ENCODE peak calls at places on chromosome 14, in nine cellular contexts. One of them, this sample, is unnamed.

GRCh38 chr14:101731187-101732080 is 30.1 kb upstream of the PPP2R5C start:
- DNase-seq in CD8-positive, alpha-beta T cell: peak; percentile 69
- DNase-seq in psoas muscle: no peak
- DNase-seq in IMR-90: peak; percentile 41
- DNase-seq in A549: peak; percentile 73
- DNase-seq in OCI-LY7: peak; percentile 46
- DNase-seq in left ventricle myocardium inferior: no peak
- DNase-seq in suprapubic skin: peak; percentile 86
- DNase-seq in adrenal gland: peak; percentile 63
- DNase-seq in this sample: peak; percentile 98

GRCh38 chr14:73255693-73256225 is 18.5 kb downstream of the PAPLN start:
- DNase-seq in CD8-positive, alpha-beta T cell: no peak
- DNase-seq in psoas muscle: peak; percentile 30
- DNase-seq in IMR-90: no peak
- DNase-seq in A549: no peak
- DNase-seq in OCI-LY7: no peak
- DNase-seq in left ventricle myocardium inferior: no peak
- DNase-seq in suprapubic skin: peak; percentile 53
- DNase-seq in adrenal gland: no peak
- DNase-seq in this sample: no peak

GRCh38 chr14:62661818-62662217 is 383.4 kb downstream of the KCNH5 start:
- DNase-seq in CD8-positive, alpha-beta T cell: no peak
- DNase-seq in psoas muscle: no peak
- DNase-seq in IMR-90: peak; percentile 22
- DNase-seq in A549: no peak
- DNase-seq in OCI-LY7: no peak
- DNase-seq in left ventricle myocardium inferior: no peak
- DNase-seq in suprapubic skin: no peak
- DNase-seq in adrenal gland: no peak
- DNase-seq in this sample: peak; percentile 16

GRCh38 chr14:37598085-37598972 is 2.9 kb downstream of the TTC6 start:
- DNase-seq in CD8-positive, alpha-beta T cell: no peak
- DNase-seq in psoas muscle: no peak
- DNase-seq in IMR-90: no peak
- DNase-seq in A549: no peak
- DNase-seq in OCI-LY7: no peak
- DNase-seq in left ventricle myocardium inferior: no peak
- DNase-seq in suprapubic skin: peak; percentile 60
- DNase-seq in adrenal gland: no peak
- DNase-seq in this sample: peak; percentile 75

GRCh38 chr14:81452766-81453165 is 52.6 kb upstream of the STON2 start:
- DNase-seq in CD8-positive, alpha-beta T cell: no peak
- DNase-seq in psoas muscle: no peak
- DNase-seq in IMR-90: no peak
- DNase-seq in A549: no peak
- DNase-seq in OCI-LY7: no peak
- DNase-seq in left ventricle myocardium inferior: no peak
- DNase-seq in suprapubic skin: no peak
- DNase-seq in adrenal gland: no peak
- DNase-seq in this sample: no peak

GRCh38 chr14:99127651-99128167 is 144.3 kb downstream of the BCL11B start:
- DNase-seq in CD8-positive, alpha-beta T cell: no peak
- DNase-seq in psoas muscle: no peak
- DNase-seq in IMR-90: no peak
- DNase-seq in A549: no peak
- DNase-seq in OCI-LY7: no peak
- DNase-seq in left ventricle myocardium inferior: no peak
- DNase-seq in suprapubic skin: no peak
- DNase-seq in adrenal gland: no peak
- DNase-seq in this sample: peak; percentile 11

GRCh38 chr14:32469388-32470160 is 140.5 kb downstream of the AKAP6 start:
- DNase-seq in CD8-positive, alpha-beta T cell: no peak
- DNase-seq in psoas muscle: no peak
- DNase-seq in IMR-90: peak; percentile 76
- DNase-seq in A549: peak; percentile 15
- DNase-seq in OCI-LY7: peak; percentile 31
- DNase-seq in left ventricle myocardium inferior: no peak
- DNase-seq in suprapubic skin: no peak
- DNase-seq in adrenal gland: no peak
- DNase-seq in this sample: peak; percentile 67

GRCh38 chr14:81164167-81164774 is 56.5 kb downstream of the GTF2A1 start:
- DNase-seq in CD8-positive, alpha-beta T cell: no peak
- DNase-seq in psoas muscle: no peak
- DNase-seq in IMR-90: peak; percentile 77
- DNase-seq in A549: peak; percentile 55
- DNase-seq in OCI-LY7: peak; percentile 75
- DNase-seq in left ventricle myocardium inferior: no peak
- DNase-seq in suprapubic skin: no peak
- DNase-seq in adrenal gland: peak; percentile 85
- DNase-seq in this sample: peak; percentile 89

GRCh38 chr14:61563880-61564622 is 131.3 kb upstream of the HIF1A start:
- DNase-seq in CD8-positive, alpha-beta T cell: no peak
- DNase-seq in psoas muscle: no peak
- DNase-seq in IMR-90: no peak
- DNase-seq in A549: no peak
- DNase-seq in OCI-LY7: no peak
- DNase-seq in left ventricle myocardium inferior: no peak
- DNase-seq in suprapubic skin: no peak
- DNase-seq in adrenal gland: no peak
- DNase-seq in this sample: no peak

GRCh38 chr14:61564623-61565091 is 130.7 kb upstream of the HIF1A start:
- DNase-seq in CD8-positive, alpha-beta T cell: no peak
- DNase-seq in psoas muscle: no peak
- DNase-seq in IMR-90: peak; percentile 97
- DNase-seq in A549: peak; percentile 79
- DNase-seq in OCI-LY7: no peak
- DNase-seq in left ventricle myocardium inferior: no peak
- DNase-seq in suprapubic skin: no peak
- DNase-seq in adrenal gland: no peak
- DNase-seq in this sample: peak; percentile 99

GRCh38 chr14:61566537-61567225 is 128.6 kb upstream of the HIF1A start:
- DNase-seq in CD8-positive, alpha-beta T cell: no peak
- DNase-seq in psoas muscle: no peak
- DNase-seq in IMR-90: peak; percentile 76
- DNase-seq in A549: no peak
- DNase-seq in OCI-LY7: no peak
- DNase-seq in left ventricle myocardium inferior: no peak
- DNase-seq in suprapubic skin: no peak
- DNase-seq in adrenal gland: peak; percentile 21
- DNase-seq in this sample: peak; percentile 78

GRCh38 chr14:61565181-61565580 is 130.1 kb upstream of the HIF1A start:
- DNase-seq in CD8-positive, alpha-beta T cell: no peak
- DNase-seq in psoas muscle: no peak
- DNase-seq in IMR-90: peak; percentile 41
- DNase-seq in A549: no peak
- DNase-seq in OCI-LY7: no peak
- DNase-seq in left ventricle myocardium inferior: no peak
- DNase-seq in suprapubic skin: no peak
- DNase-seq in adrenal gland: no peak
- DNase-seq in this sample: peak; percentile 63

DNA sequence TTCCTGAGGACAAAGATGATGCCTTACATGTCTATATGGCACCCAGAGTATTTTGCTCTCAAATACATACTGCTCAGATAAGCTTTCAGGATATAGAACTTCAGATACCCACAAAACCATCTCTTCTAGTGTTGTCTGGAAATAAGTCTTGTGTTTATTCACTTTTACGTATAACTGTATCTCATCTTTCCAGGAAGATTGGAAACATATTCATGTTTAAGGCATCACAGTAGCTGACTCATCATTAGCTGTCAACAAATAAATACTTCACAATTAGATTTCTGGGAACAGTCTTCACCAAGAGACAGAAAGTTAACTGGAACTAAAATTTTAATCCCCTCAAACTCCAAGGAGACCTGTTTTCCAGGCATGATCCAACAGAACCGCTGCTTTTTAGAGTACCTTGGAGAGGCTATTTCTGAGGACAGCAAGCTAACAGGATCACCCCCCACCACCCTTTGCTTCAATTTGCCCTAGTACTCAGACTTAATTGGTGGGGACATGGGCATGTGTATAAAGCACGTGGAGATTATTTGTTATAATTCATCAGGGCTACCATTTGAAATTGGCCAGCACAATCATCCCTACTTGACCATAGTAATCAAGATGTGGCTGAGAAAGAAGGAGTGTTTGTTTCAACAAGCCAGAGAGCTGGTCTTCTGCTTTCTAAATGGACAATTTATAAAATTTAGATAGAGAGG is 129.3 kb upstream of the HIF1A start:
- DNase-seq in CD8-positive, alpha-beta T cell: no peak
- DNase-seq in psoas muscle: no peak
- DNase-seq in IMR-90: peak; percentile 97
- DNase-seq in A549: no peak
- DNase-seq in OCI-LY7: no peak
- DNase-seq in left ventricle myocardium inferior: no peak
- DNase-seq in suprapubic skin: no peak
- DNase-seq in adrenal gland: no peak
- DNase-seq in this sample: peak; percentile 97
- H3K4me1 ChIP-seq in CD8-positive, alpha-beta T cell: peaks cover 23% of the 10 kb centered on the region
- H3K4me1 ChIP-seq in psoas muscle: peaks cover 36% of the 10 kb centered on the region
- H3K4me1 ChIP-seq in IMR-90: peaks cover 70% of the 10 kb centered on the region
- H3K4me1 ChIP-seq in A549: peaks cover 81% of the 10 kb centered on the region
- H3K4me1 ChIP-seq in OCI-LY7: peaks cover 77% of the 10 kb centered on the region
- H3K4me1 ChIP-seq in left ventricle myocardium inferior: peaks cover 70% of the 10 kb centered on the region
- H3K4me1 ChIP-seq in suprapubic skin: peaks cover 81% of the 10 kb centered on the region
- H3K4me1 ChIP-seq in adrenal gland: peaks cover 75% of the 10 kb centered on the region
- H3K4me1 ChIP-seq in this sample: peaks cover 97% of the 10 kb centered on the region

GRCh38 chr14:68464716-68465115 is 328.2 kb downstream of the ZFP36L1 start:
- DNase-seq in CD8-positive, alpha-beta T cell: no peak
- DNase-seq in psoas muscle: no peak
- DNase-seq in IMR-90: peak; percentile 64
- DNase-seq in A549: peak; percentile 76
- DNase-seq in OCI-LY7: no peak
- DNase-seq in left ventricle myocardium inferior: no peak
- DNase-seq in suprapubic skin: no peak
- DNase-seq in adrenal gland: no peak
- DNase-seq in this sample: peak; percentile 97
- H3K27ac ChIP-seq in CD8-positive, alpha-beta T cell: no peak overlapping the region
- H3K27ac ChIP-seq in psoas muscle: no peak overlapping the region
- H3K27ac ChIP-seq in IMR-90: no peak overlapping the region
- H3K27ac ChIP-seq in A549: peak overlapping the region; percentile 100
- H3K27ac ChIP-seq in OCI-LY7: no peak overlapping the region
- H3K27ac ChIP-seq in left ventricle myocardium inferior: no peak overlapping the region
- H3K27ac ChIP-seq in suprapubic skin: no peak overlapping the region
- H3K27ac ChIP-seq in adrenal gland: no peak overlapping the region
- H3K27ac ChIP-seq in this sample: peak overlapping the region; percentile 25

DNA sequence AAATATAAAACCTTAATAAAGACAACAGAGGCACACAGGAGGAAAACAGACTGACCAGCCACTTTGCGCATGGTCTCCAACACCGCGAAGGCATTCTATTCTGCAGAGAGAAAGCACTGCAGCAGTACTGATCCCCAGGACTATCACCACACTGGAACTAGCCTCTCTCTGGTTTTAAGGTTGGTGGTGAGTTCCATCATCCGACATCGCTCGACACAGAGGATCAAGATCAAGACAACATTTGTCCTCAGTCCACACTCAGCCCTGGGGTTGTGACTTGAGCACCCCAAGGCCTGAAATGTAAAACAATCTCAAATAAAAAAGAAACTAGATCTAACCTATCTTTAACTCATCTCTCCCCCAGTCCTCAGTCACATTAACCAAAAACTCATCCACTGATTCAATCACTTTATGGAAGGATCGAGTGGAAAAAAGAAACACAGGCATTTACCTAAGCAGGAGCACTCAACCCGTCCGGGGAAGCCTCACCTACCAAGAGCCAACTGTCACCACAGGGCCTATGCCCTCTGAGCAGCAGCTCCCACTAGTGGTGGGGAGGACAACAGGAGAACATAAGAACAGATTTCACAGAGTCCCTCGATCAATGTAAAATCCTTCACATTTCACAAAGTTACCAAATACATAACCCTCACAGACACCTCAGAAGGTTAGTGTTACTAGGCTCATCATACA is 17.7 kb downstream of the STXBP6 start:
- DNase-seq in CD8-positive, alpha-beta T cell: no peak
- DNase-seq in psoas muscle: no peak
- DNase-seq in IMR-90: no peak
- DNase-seq in A549: no peak
- DNase-seq in OCI-LY7: peak; percentile 2
- DNase-seq in left ventricle myocardium inferior: no peak
- DNase-seq in suprapubic skin: no peak
- DNase-seq in adrenal gland: no peak
- DNase-seq in this sample: no peak
- TF ChIP-seq CTCF in CD8-positive, alpha-beta T cell: no peak
- TF ChIP-seq CTCF in psoas muscle: no peak
- TF ChIP-seq CTCF in IMR-90: no peak
- TF ChIP-seq CTCF in A549: no peak
- TF ChIP-seq CTCF in OCI-LY7: peak; percentile 66
- TF ChIP-seq CTCF in left ventricle myocardium inferior: peak; percentile 20
- TF ChIP-seq CTCF in suprapubic skin: no peak
- TF ChIP-seq CTCF in adrenal gland: no peak
- TF ChIP-seq CTCF in this sample: peak; percentile 38

GRCh38 chr14:51546099-51546498 is 105.6 kb upstream of the FRMD6 start:
- DNase-seq in CD8-positive, alpha-beta T cell: no peak
- DNase-seq in psoas muscle: no peak
- DNase-seq in IMR-90: no peak
- DNase-seq in A549: no peak
- DNase-seq in OCI-LY7: no peak
- DNase-seq in left ventricle myocardium inferior: no peak
- DNase-seq in suprapubic skin: no peak
- DNase-seq in adrenal gland: no peak
- DNase-seq in this sample: no peak

GRCh38 chr14:51546603-51547258 is 105.0 kb upstream of the FRMD6 start:
- DNase-seq in CD8-positive, alpha-beta T cell: no peak
- DNase-seq in psoas muscle: no peak
- DNase-seq in IMR-90: no peak
- DNase-seq in A549: no peak
- DNase-seq in OCI-LY7: no peak
- DNase-seq in left ventricle myocardium inferior: no peak
- DNase-seq in suprapubic skin: no peak
- DNase-seq in adrenal gland: no peak
- DNase-seq in this sample: peak; percentile 33

GRCh38 chr14:51547260-51547659 is 104.5 kb upstream of the FRMD6 start:
- DNase-seq in CD8-positive, alpha-beta T cell: no peak
- DNase-seq in psoas muscle: no peak
- DNase-seq in IMR-90: peak; percentile 100
- DNase-seq in A549: peak; percentile 55
- DNase-seq in OCI-LY7: no peak
- DNase-seq in left ventricle myocardium inferior: no peak
- DNase-seq in suprapubic skin: no peak
- DNase-seq in adrenal gland: peak; percentile 37
- DNase-seq in this sample: peak; percentile 99

GRCh38 chr14:51547701-51548100 is 104.0 kb upstream of the FRMD6 start:
- DNase-seq in CD8-positive, alpha-beta T cell: no peak
- DNase-seq in psoas muscle: no peak
- DNase-seq in IMR-90: no peak
- DNase-seq in A549: no peak
- DNase-seq in OCI-LY7: no peak
- DNase-seq in left ventricle myocardium inferior: no peak
- DNase-seq in suprapubic skin: no peak
- DNase-seq in adrenal gland: no peak
- DNase-seq in this sample: no peak

DNA sequence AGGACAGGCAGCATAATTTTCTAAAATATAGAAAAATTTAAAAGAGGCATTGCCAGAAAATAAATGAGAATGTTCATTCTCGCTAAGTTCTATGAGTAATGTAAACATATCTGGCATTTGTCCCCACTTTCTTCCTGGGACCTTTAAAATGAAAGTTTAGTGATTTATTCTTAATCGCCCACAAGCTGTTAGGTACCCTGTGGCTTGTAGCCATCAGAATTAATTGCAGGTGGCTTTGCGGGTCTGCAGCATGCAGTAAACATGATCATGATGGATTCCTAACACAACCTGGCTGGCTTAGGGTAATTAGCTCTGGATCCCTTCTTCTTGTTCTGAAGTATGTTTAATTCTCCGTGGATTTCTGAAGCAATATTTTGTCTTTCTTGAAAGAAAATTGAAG is 103.5 kb upstream of the FRMD6 start:
- DNase-seq in CD8-positive, alpha-beta T cell: no peak
- DNase-seq in psoas muscle: no peak
- DNase-seq in IMR-90: no peak
- DNase-seq in A549: no peak
- DNase-seq in OCI-LY7: no peak
- DNase-seq in left ventricle myocardium inferior: no peak
- DNase-seq in suprapubic skin: no peak
- DNase-seq in adrenal gland: no peak
- DNase-seq in this sample: peak; percentile 22
- H3K4me1 ChIP-seq in CD8-positive, alpha-beta T cell: no peaks in the 10 kb centered on the region
- H3K4me1 ChIP-seq in psoas muscle: peaks cover 15% of the 10 kb centered on the region
- H3K4me1 ChIP-seq in IMR-90: peaks cover 22% of the 10 kb centered on the region
- H3K4me1 ChIP-seq in A549: peaks cover 48% of the 10 kb centered on the region
- H3K4me1 ChIP-seq in OCI-LY7: no peaks in the 10 kb centered on the region
- H3K4me1 ChIP-seq in left ventricle myocardium inferior: peaks cover 5% of the 10 kb centered on the region
- H3K4me1 ChIP-seq in suprapubic skin: peaks cover 32% of the 10 kb centered on the region
- H3K4me1 ChIP-seq in adrenal gland: peaks cover 11% of the 10 kb centered on the region
- H3K4me1 ChIP-seq in this sample: peaks cover 63% of the 10 kb centered on the region